ENCODE peak calls at places on chromosomes 7 and 10, in ten cellular contexts. E, I, R, U, D, B, N, X, G and J are unnamed samples.

GRCh38 chr10:26455567-26456315 is 17.6 kb downstream of the APBB1IP start:
- DNase-seq in D (no peak), X (no peak), R (no peak), E (no peak), U (no peak), I (no peak), B (no peak), N (no peak), G (no peak), J (no peak)

GRCh38 chr7:139940866-139941265 is 111.8 kb downstream of the TBXAS1 start:
- DNase-seq in B (peak), U (no peak), R (no peak), X (no peak), E (no peak), I (no peak), D (no peak), G (no peak), N (no peak), J (no peak)

GRCh38 chr7:11185179-11185578 is 211.5 kb downstream of the PHF14 start:
- DNase-seq in N (no peak), G (no peak), U (no peak), E (no peak), B (peak), D (no peak), X (no peak), I (no peak), R (no peak), J (no peak)

GRCh38 chr7:108525327-108525984 is 479 bp downstream of the PNPLA8 start:
- DNase-seq in I (no peak), G (peak), D (no peak), R (peak), E (no peak), X (peak), N (peak), U (peak), B (peak), J (peak)

GRCh38 chr10:97738616-97739015 is 1.7 kb downstream of the ZFYVE27 start:
- DNase-seq in D (no peak), E (no peak), R (no peak), G (no peak), X (no peak), U (no peak), N (no peak), I (no peak), B (no peak), J (no peak)

GRCh38 chr7:114653391-114654088 is 238.9 kb downstream of the FOXP2 start:
- DNase-seq in U (no peak), X (no peak), D (no peak), G (peak), B (peak), R (no peak), N (no peak), I (no peak), E (no peak), J (no peak)

GRCh38 chr10:54961040-54961439 is 160.0 kb upstream of the PCDH15 start:
- DNase-seq in D (no peak), B (no peak), I (no peak), U (no peak), X (no peak), E (no peak), G (no peak), R (no peak), N (no peak), J (no peak)

GRCh38 chr7:96548664-96549063 is 161.0 kb downstream of the SEM1 start:
- DNase-seq in I (no peak), D (no peak), E (no peak), B (no peak), X (peak), U (peak), R (no peak), N (no peak), G (peak), J (peak)

GRCh38 chr10:49756641-49757040 is 5.5 kb downstream of the OGDHL start:
- DNase-seq in B (no peak), D (peak), X (no peak), N (no peak), E (no peak), R (no peak), U (no peak), G (no peak), I (no peak), J (no peak)

GRCh38 chr10:62614389-62615157 is 189.9 kb upstream of the ADO start:
- DNase-seq in G (no peak), E (no peak), X (peak), B (peak), U (peak), N (no peak), R (no peak), D (peak), I (no peak), J (no peak)

GRCh38 chr7:4631664-4632171 is 50.4 kb upstream of the FOXK1 start:
- DNase-seq in E (peak), U (peak), X (peak), D (peak), B (peak), G (peak), R (peak), I (peak), N (peak), J (peak)

GRCh38 chr7:90455163-90456030 is 14.0 kb upstream of the PTTG1IP2 start:
- DNase-seq in E (no peak), I (peak), X (peak), B (peak), R (peak), U (peak), D (no peak), N (peak), G (peak), J (no peak)

GRCh38 chr10:115963848-115964247 is 309.2 kb downstream of the GFRA1 start:
- DNase-seq in E (no peak), G (no peak), N (peak), R (no peak), X (no peak), B (peak), D (no peak), U (no peak), I (no peak), J (no peak)

GRCh38 chr10:106548832-106549231 is 615.7 kb downstream of the SORCS1 start:
- DNase-seq in R (no peak), G (no peak), U (no peak), X (no peak), N (no peak), D (no peak), I (no peak), B (no peak), E (no peak), J (no peak)

GRCh38 chr7:107661081-107661864 is 645 bp downstream of the SLC26A4 start:
- DNase-seq in X (peak), U (peak), N (peak), R (no peak), B (peak), D (peak), E (peak), G (peak), I (no peak), J (no peak)

GRCh38 chr7:93910076-93910994 is 4.0 kb downstream of the GNGT1 start:
- DNase-seq in B (peak), U (no peak), I (no peak), N (no peak), G (no peak), R (peak), D (no peak), X (peak), E (no peak), J (no peak)

GRCh38 chr10:43408710-43409384 is at the start of gene HNRNPF:
- DNase-seq in N (peak), E (peak), X (peak), B (peak), D (peak), G (peak), I (peak), U (peak), R (peak), J (peak)

GRCh38 chr7:148747274-148747673 is 48.6 kb downstream of the CUL1 start:
- DNase-seq in U (peak), R (no peak), N (peak), D (no peak), X (peak), G (peak), E (no peak), B (no peak), I (no peak), J (no peak)

GRCh38 chr10:110502851-110503301 is 5.2 kb downstream of the DUSP5 start:
- DNase-seq in X (no peak), R (no peak), G (peak), U (no peak), D (peak), I (no peak), N (no peak), E (no peak), B (peak), J (no peak)

GRCh38 chr7:126727930-126728331 is 524.8 kb downstream of the GRM8 start:
- DNase-seq in G (no peak), D (no peak), R (no peak), X (peak), I (peak), N (no peak), E (no peak), B (no peak), U (peak), J (no peak)

GRCh38 chr7:1708640-1709249 is 38.7 kb downstream of the ELFN1 start:
- DNase-seq in E (peak), R (no peak), X (no peak), D (peak), B (no peak), I (no peak), U (no peak), N (no peak), G (no peak), J (no peak)

GRCh38 chr10:57716884-57717283 is 550.8 kb downstream of the IPMK start:
- DNase-seq in U (peak), X (peak), G (peak), B (peak), D (no peak), R (no peak), I (no peak), N (peak), E (no peak), J (no peak)

GRCh38 chr10:117374506-117375359 is 507 bp downstream of the PDZD8 start:
- DNase-seq in E (peak), X (peak), I (no peak), G (peak), B (peak), N (peak), D (peak), R (no peak), U (peak), J (no peak)

GRCh38 chr7:155371884-155372781 is 74.5 kb downstream of the INSIG1 start:
- DNase-seq in E (peak), I (no peak), R (no peak), B (no peak), X (no peak), G (peak), U (peak), D (no peak), N (peak), J (no peak)

DNA sequence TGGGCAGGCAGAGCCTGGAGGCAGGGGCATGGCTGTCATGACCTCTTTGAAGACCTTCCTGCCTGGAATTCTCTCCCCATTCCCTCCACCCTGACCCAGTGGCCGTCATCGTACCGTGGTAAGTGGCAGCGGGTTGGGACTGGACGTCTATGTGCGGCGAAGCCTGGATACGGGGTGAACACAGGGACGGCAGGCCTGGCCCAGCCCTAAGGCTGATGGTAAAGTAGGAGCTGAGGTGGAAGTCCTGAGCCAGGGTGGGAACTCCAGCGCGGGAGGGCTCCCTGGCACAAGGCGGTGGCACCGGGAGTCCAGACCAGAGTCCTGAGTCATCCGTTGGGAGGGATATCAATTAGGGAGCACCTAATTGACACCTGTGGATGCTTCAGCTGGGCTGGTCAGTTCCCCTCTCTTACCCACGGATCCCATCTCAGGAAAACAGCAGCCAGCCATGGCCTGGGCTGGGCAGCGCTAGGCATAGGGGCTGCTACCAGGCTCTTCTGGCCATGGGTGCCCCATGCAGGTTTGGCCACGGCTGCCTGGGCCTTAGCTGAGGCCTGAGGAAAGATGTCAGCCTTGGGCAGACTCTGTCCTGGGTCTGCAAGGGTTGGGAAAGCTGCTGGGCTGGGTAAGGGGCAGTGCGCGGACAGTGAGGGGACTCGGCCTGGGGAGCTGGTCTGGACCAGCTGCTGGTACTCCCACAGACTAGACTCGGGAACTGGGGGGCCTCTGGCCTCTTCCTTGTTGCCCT is 3.3 kb downstream of the PPIF start:
- DNase-seq in N (no peak), R (no peak), G (no peak), B (no peak), U (no peak), X (no peak), I (no peak), E (no peak), D (peak), J (no peak)
- H3K4me3 ChIP-seq in N (no peak), R (no peak), G (no peak), B (no peak), U (no peak), X (no peak), I (no peak), E (no peak), D (no peak), J (no peak)

GRCh38 chr10:86932674-86933073 is 24.7 kb downstream of the MMRN2 start:
- DNase-seq in G (no peak), R (no peak), U (no peak), D (no peak), E (no peak), B (no peak), N (no peak), I (no peak), X (no peak), J (no peak)
- TF ChIP-seq CTCF in G (no peak), R (no peak), U (no peak), D (no peak), E (no peak), B (no peak), N (no peak), I (no peak), X (no peak), J (no peak)

GRCh38 chr7:116271161-116271979 is 61.0 kb downstream of the TES start:
- DNase-seq in G (no peak), D (no peak), N (no peak), I (no peak), U (no peak), X (no peak), E (no peak), B (peak), R (peak), J (no peak)
- H3K4me3 ChIP-seq in G (no peak), D (no peak), N (no peak), I (no peak), U (no peak), X (no peak), E (no peak), B (peak), R (peak), J (no peak)

GRCh38 chr7:130360518-130360917 is 15.9 kb downstream of the CPA5 start:
- DNase-seq in B (no peak), R (no peak), I (no peak), N (no peak), U (no peak), D (no peak), E (peak), G (no peak), X (no peak), J (no peak)

GRCh38 chr7:130361681-130362080 is 17.1 kb downstream of the CPA5 start:
- DNase-seq in E (peak), N (no peak), G (no peak), D (no peak), R (no peak), B (no peak), U (no peak), X (no peak), I (no peak), J (no peak)

GRCh38 chr7:130363156-130363847 is 17.0 kb upstream of the CPA1 start:
- DNase-seq in G (peak), D (no peak), U (peak), B (peak), E (no peak), X (peak), N (no peak), I (peak), R (peak), J (peak)

GRCh38 chr7:130364446-130364845 is 15.8 kb upstream of the CPA1 start:
- DNase-seq in I (no peak), X (no peak), R (no peak), D (no peak), U (no peak), N (no peak), B (no peak), E (no peak), G (no peak), J (no peak)

DNA sequence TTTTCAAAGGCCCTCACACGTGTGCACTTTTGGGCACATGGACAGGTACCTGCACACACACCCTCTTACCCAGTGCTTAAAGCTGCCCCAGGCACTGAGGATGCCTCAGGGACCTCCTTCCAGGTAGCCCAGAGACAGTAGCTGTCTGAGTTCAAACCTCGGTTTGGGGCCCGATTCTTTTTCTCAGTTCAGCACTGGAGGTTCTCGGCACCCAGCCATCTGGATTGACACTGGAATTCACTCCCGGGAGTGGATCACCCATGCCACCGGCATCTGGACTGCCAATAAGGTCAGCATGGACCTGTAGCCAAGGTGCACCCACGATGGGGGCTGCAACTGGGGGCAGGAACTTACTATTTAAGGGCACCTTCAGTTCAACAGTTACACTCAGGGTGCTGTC is 17.6 kb downstream of the CPA5 start:
- DNase-seq in X (no peak), B (no peak), D (peak), U (no peak), N (no peak), E (peak), I (no peak), G (no peak), R (no peak), J (no peak)
- TF ChIP-seq CTCF in X (no peak), B (no peak), D (no peak), U (no peak), N (no peak), E (no peak), I (no peak), G (no peak), R (no peak), J (no peak)